ENCODE peak calls at places on chromosomes 16 and 17, in nine cellular contexts. E is amniotic epithelial cell; L is BJ; D is stimulated activated naive B cell treated with anti-CD40 and anti-IgM and Interleukin-4, amounts not matched to agents 10 μg/mL and 1 μg/mL and 100 μg/mL, for 72 hours; F is A549; V is cardiac muscle cell; C is fibroblast of the conjunctiva; T is NCI-H748 treated with DMSO at 0.1 percent for 48 hours; O is HT1080. S is an unnamed sample.

GRCh38 chr16:3182608-3183444 is 5.2 kb upstream of the OR1F1 start:
- DNase-seq in O (peak; percentile 87), T (no peak), F (peak; percentile 88), C (no peak), L (no peak), D (no peak), V (peak; percentile 47), E (peak; percentile 28), S (peak; percentile 82)

GRCh38 chr16:27867122-27868110 is 196.1 kb downstream of the GSG1L start:
- DNase-seq in C (peak; percentile 49), T (peak; percentile 24), E (peak; percentile 59), D (peak; percentile 20), L (peak; percentile 1), F (peak; percentile 88), V (peak; percentile 84), O (peak; percentile 81), S (peak; percentile 97)

GRCh38 chr16:68910051-68910450 is 66.7 kb downstream of the TANGO6 start:
- DNase-seq in C (no peak), F (no peak), T (peak; percentile 77), V (no peak), E (no peak), O (no peak), D (no peak), L (no peak), S (no peak)

GRCh38 chr17:80474231-80474932 is 2.0 kb downstream of the NPTX1 start:
- DNase-seq in O (peak; percentile 32), L (no peak), E (peak; percentile 33), D (no peak), T (no peak), F (peak; percentile 85), V (no peak), C (peak; percentile 17), S (peak; percentile 27)

GRCh38 chr17:80303824-80304223 is 43.2 kb downstream of the RNF213 start:
- DNase-seq in V (no peak), F (peak; percentile 44), C (no peak), D (no peak), E (no peak), L (no peak), T (no peak), O (no peak), S (no peak)

GRCh38 chr17:50511058-50511457 is 2.8 kb downstream of the MYCBPAP start:
- DNase-seq in T (no peak), V (peak; percentile 36), F (no peak), C (no peak), E (peak; percentile 42), D (no peak), L (no peak), O (no peak), S (no peak)

GRCh38 chr17:67289174-67289876 is 44.3 kb upstream of the HELZ start:
- DNase-seq in F (no peak), O (no peak), V (no peak), D (no peak), T (no peak), C (peak; percentile 79), L (no peak), E (peak; percentile 33), S (peak; percentile 61)

GRCh38 chr17:773467-774319 is 8.4 kb downstream of the GLOD4 start:
- DNase-seq in O (no peak), F (no peak), E (no peak), T (no peak), V (no peak), D (peak; percentile 43), C (no peak), L (no peak), S (peak; percentile 85)

GRCh38 chr16:50396770-50397525 is 28.2 kb upstream of the BRD7 start:
- DNase-seq in D (no peak), T (no peak), L (no peak), F (peak; percentile 58), C (no peak), O (peak; percentile 92), V (no peak), E (peak; percentile 18), S (no peak)

GRCh38 chr16:9090101-9090959 is 1.1 kb upstream of the HAPSTR1 start:
- DNase-seq in D (peak; percentile 44), O (no peak), C (no peak), L (no peak), F (no peak), T (no peak), V (peak; percentile 59), E (no peak), S (no peak)

GRCh38 chr17:78329263-78330059 is 30.4 kb downstream of the SOCS3 start:
- DNase-seq in F (peak; percentile 55), T (no peak), O (peak; percentile 97), C (no peak), L (no peak), D (no peak), E (peak; percentile 62), V (no peak), S (no peak)

GRCh38 chr17:68383443-68384321 is 73.6 kb downstream of the WIPI1 start:
- DNase-seq in E (peak; percentile 93), V (no peak), T (no peak), O (peak; percentile 82), C (peak; percentile 40), D (no peak), F (peak; percentile 50), L (peak; percentile 69), S (peak; percentile 70)

GRCh38 chr16:23509763-23510153 is 536 bp downstream of the GGA2 start:
- DNase-seq in C (no peak), E (no peak), L (no peak), O (no peak), T (peak; percentile 21), V (peak; percentile 72), F (no peak), D (peak; percentile 5), S (no peak)

GRCh38 chr17:28912938-28913333 is 10.1 kb upstream of the DHRS13 start:
- DNase-seq in V (no peak), E (no peak), T (no peak), C (no peak), O (no peak), D (no peak), L (no peak), F (no peak), S (no peak)

GRCh38 chr16:22816475-22816874 is 2.5 kb downstream of the HS3ST2 start:
- DNase-seq in L (no peak), O (peak; percentile 78), F (peak; percentile 43), D (no peak), C (no peak), V (no peak), E (no peak), T (no peak), S (no peak)

GRCh38 chr17:78883533-78884131 is 19.4 kb downstream of the CEP295NL start:
- DNase-seq in V (peak; percentile 60), L (peak; percentile 88), O (peak; percentile 98), T (peak; percentile 20), D (peak; percentile 5), E (peak; percentile 98), C (peak; percentile 96), F (peak; percentile 86), S (peak; percentile 97)

GRCh38 chr17:40084477-40084876 is 15.9 kb downstream of the NR1D1 start:
- DNase-seq in E (no peak), V (no peak), L (no peak), C (no peak), T (no peak), D (no peak), F (no peak), O (no peak), S (no peak)

GRCh38 chr16:10782628-10783027 is 36.0 kb downstream of the TVP23A start:
- DNase-seq in O (no peak), L (no peak), V (no peak), D (no peak), C (no peak), T (no peak), E (no peak), F (no peak), S (no peak)

GRCh38 chr16:82834156-82834758 is 207.5 kb downstream of the CDH13 start:
- DNase-seq in O (no peak), C (no peak), D (no peak), T (no peak), F (no peak), E (no peak), V (no peak), L (no peak), S (no peak)

GRCh38 chr17:16419929-16420271 is 4.5 kb downstream of the TRPV2 start:
- DNase-seq in F (no peak), E (peak; percentile 76), O (peak; percentile 92), V (no peak), D (no peak), T (no peak), C (no peak), L (no peak), S (no peak)

GRCh38 chr16:11315499-11315898 is 29.8 kb upstream of the RMI2 start:
- DNase-seq in D (no peak), E (peak; percentile 48), T (no peak), O (peak; percentile 88), V (no peak), C (no peak), L (peak; percentile 18), F (peak; percentile 38), S (no peak)

GRCh38 chr16:56252835-56253234 is 61.5 kb downstream of the GNAO1 start:
- DNase-seq in D (no peak), C (no peak), L (no peak), V (no peak), T (no peak), E (no peak), O (no peak), F (no peak), S (no peak)